ENCODE peak calls at places on chromosome 14, in nine cellular contexts. One of them, this sample, is unnamed.

GRCh38 chr14:102590667-102591099 is 1.8 kb upstream of the RCOR1 start:
- DNase-seq in GM12891: no peak
- DNase-seq in K562: peak
- DNase-seq in A549: peak
- DNase-seq in lower leg skin: no peak
- DNase-seq in stomach: peak
- DNase-seq in uterus: peak
- DNase-seq in prostate gland: no peak
- DNase-seq in suprapubic skin: no peak
- DNase-seq in this sample: peak

GRCh38 chr14:46399049-46399448 is 252.5 kb downstream of the RPL10L start:
- DNase-seq in GM12891: no peak
- DNase-seq in suprapubic skin: no peak
- DNase-seq in K562: no peak
- DNase-seq in prostate gland: no peak
- DNase-seq in lower leg skin: no peak
- DNase-seq in stomach: no peak
- DNase-seq in uterus: no peak
- DNase-seq in A549: no peak
- DNase-seq in this sample: no peak

GRCh38 chr14:105064721-105065143 is 498 bp downstream of the GPR132 start:
- DNase-seq in suprapubic skin: no peak
- DNase-seq in lower leg skin: no peak
- DNase-seq in A549: no peak
- DNase-seq in K562: no peak
- DNase-seq in prostate gland: no peak
- DNase-seq in uterus: no peak
- DNase-seq in GM12891: no peak
- DNase-seq in stomach: no peak
- DNase-seq in this sample: peak

GRCh38 chr14:105343194-105343593 is 28.6 kb downstream of the PACS2 start:
- DNase-seq in stomach: no peak
- DNase-seq in suprapubic skin: no peak
- DNase-seq in prostate gland: no peak
- DNase-seq in lower leg skin: no peak
- DNase-seq in K562: no peak
- DNase-seq in A549: no peak
- DNase-seq in uterus: no peak
- DNase-seq in GM12891: no peak
- DNase-seq in this sample: no peak

GRCh38 chr14:71651228-71651627 is 281.0 kb upstream of the RGS6 start:
- DNase-seq in uterus: no peak
- DNase-seq in GM12891: no peak
- DNase-seq in stomach: no peak
- DNase-seq in lower leg skin: no peak
- DNase-seq in K562: no peak
- DNase-seq in suprapubic skin: no peak
- DNase-seq in A549: no peak
- DNase-seq in prostate gland: no peak
- DNase-seq in this sample: no peak

GRCh38 chr14:52086755-52087154 is 17.9 kb upstream of the NID2 start:
- DNase-seq in prostate gland: no peak
- DNase-seq in GM12891: no peak
- DNase-seq in stomach: no peak
- DNase-seq in A549: no peak
- DNase-seq in K562: no peak
- DNase-seq in suprapubic skin: no peak
- DNase-seq in uterus: no peak
- DNase-seq in lower leg skin: no peak
- DNase-seq in this sample: no peak

GRCh38 chr14:24809147-24809546 is 175.2 kb upstream of the GZMB start:
- DNase-seq in stomach: no peak
- DNase-seq in GM12891: no peak
- DNase-seq in A549: no peak
- DNase-seq in K562: no peak
- DNase-seq in uterus: no peak
- DNase-seq in lower leg skin: no peak
- DNase-seq in prostate gland: no peak
- DNase-seq in suprapubic skin: no peak
- DNase-seq in this sample: no peak

GRCh38 chr14:67440513-67440912 is 28.5 kb upstream of the PLEK2 start:
- DNase-seq in prostate gland: peak
- DNase-seq in K562: no peak
- DNase-seq in suprapubic skin: no peak
- DNase-seq in A549: no peak
- DNase-seq in stomach: no peak
- DNase-seq in GM12891: no peak
- DNase-seq in lower leg skin: no peak
- DNase-seq in uterus: no peak
- DNase-seq in this sample: no peak

GRCh38 chr14:99412122-99413061 is 68.3 kb downstream of the SETD3 start:
- DNase-seq in lower leg skin: no peak
- DNase-seq in K562: no peak
- DNase-seq in stomach: no peak
- DNase-seq in prostate gland: no peak
- DNase-seq in A549: no peak
- DNase-seq in uterus: no peak
- DNase-seq in suprapubic skin: no peak
- DNase-seq in GM12891: no peak
- DNase-seq in this sample: no peak

GRCh38 chr14:90301122-90301521 is 30.6 kb downstream of the NRDE2 start:
- DNase-seq in A549: no peak
- DNase-seq in stomach: no peak
- DNase-seq in GM12891: no peak
- DNase-seq in K562: no peak
- DNase-seq in suprapubic skin: no peak
- DNase-seq in lower leg skin: no peak
- DNase-seq in uterus: no peak
- DNase-seq in prostate gland: no peak
- DNase-seq in this sample: no peak

GRCh38 chr14:39268393-39268792 is 34.7 kb downstream of the MIA2 start:
- DNase-seq in stomach: no peak
- DNase-seq in lower leg skin: no peak
- DNase-seq in GM12891: no peak
- DNase-seq in suprapubic skin: no peak
- DNase-seq in prostate gland: no peak
- DNase-seq in A549: no peak
- DNase-seq in K562: peak
- DNase-seq in uterus: no peak
- DNase-seq in this sample: no peak

GRCh38 chr14:93984987-93985410 is 8.6 kb upstream of the ASB2 start:
- DNase-seq in GM12891: no peak
- DNase-seq in lower leg skin: no peak
- DNase-seq in suprapubic skin: no peak
- DNase-seq in stomach: no peak
- DNase-seq in K562: peak
- DNase-seq in uterus: peak
- DNase-seq in A549: peak
- DNase-seq in prostate gland: no peak
- DNase-seq in this sample: peak

GRCh38 chr14:20791199-20791996 is 10.3 kb downstream of the RNASE6 start:
- DNase-seq in stomach: no peak
- DNase-seq in uterus: no peak
- DNase-seq in prostate gland: no peak
- DNase-seq in GM12891: no peak
- DNase-seq in A549: no peak
- DNase-seq in suprapubic skin: no peak
- DNase-seq in K562: no peak
- DNase-seq in lower leg skin: no peak
- DNase-seq in this sample: no peak

GRCh38 chr14:101197595-101198397 is 294.3 kb upstream of the RTL1 start:
- DNase-seq in uterus: peak
- DNase-seq in A549: no peak
- DNase-seq in stomach: peak
- DNase-seq in suprapubic skin: no peak
- DNase-seq in prostate gland: no peak
- DNase-seq in K562: no peak
- DNase-seq in lower leg skin: no peak
- DNase-seq in GM12891: no peak
- DNase-seq in this sample: no peak

GRCh38 chr14:99125616-99126431 is 146.2 kb downstream of the BCL11B start:
- DNase-seq in lower leg skin: no peak
- DNase-seq in suprapubic skin: peak
- DNase-seq in prostate gland: no peak
- DNase-seq in GM12891: no peak
- DNase-seq in K562: no peak
- DNase-seq in stomach: peak
- DNase-seq in uterus: no peak
- DNase-seq in A549: no peak
- DNase-seq in this sample: no peak

GRCh38 chr14:54105898-54106297 is 149.3 kb upstream of the BMP4 start:
- DNase-seq in K562: no peak
- DNase-seq in suprapubic skin: no peak
- DNase-seq in prostate gland: no peak
- DNase-seq in GM12891: no peak
- DNase-seq in lower leg skin: peak
- DNase-seq in stomach: peak
- DNase-seq in uterus: no peak
- DNase-seq in A549: no peak
- DNase-seq in this sample: no peak

GRCh38 chr14:34078117-34078743 is 127.4 kb upstream of the EGLN3 start:
- DNase-seq in stomach: no peak
- DNase-seq in K562: peak
- DNase-seq in lower leg skin: no peak
- DNase-seq in uterus: no peak
- DNase-seq in suprapubic skin: no peak
- DNase-seq in prostate gland: no peak
- DNase-seq in GM12891: no peak
- DNase-seq in A549: peak
- DNase-seq in this sample: no peak

GRCh38 chr14:24316597-24316950 is 5.3 kb downstream of the LTB4R start:
- DNase-seq in K562: peak
- DNase-seq in suprapubic skin: no peak
- DNase-seq in A549: no peak
- DNase-seq in prostate gland: no peak
- DNase-seq in stomach: no peak
- DNase-seq in lower leg skin: no peak
- DNase-seq in GM12891: no peak
- DNase-seq in uterus: no peak
- DNase-seq in this sample: no peak

GRCh38 chr14:85058170-85058569 is 471.8 kb upstream of the FLRT2 start:
- DNase-seq in lower leg skin: no peak
- DNase-seq in suprapubic skin: no peak
- DNase-seq in K562: no peak
- DNase-seq in GM12891: no peak
- DNase-seq in stomach: no peak
- DNase-seq in uterus: no peak
- DNase-seq in prostate gland: no peak
- DNase-seq in A549: no peak
- DNase-seq in this sample: no peak

GRCh38 chr14:75283162-75283883 is 4.7 kb downstream of the FOS start:
- DNase-seq in GM12891: no peak
- DNase-seq in lower leg skin: no peak
- DNase-seq in uterus: no peak
- DNase-seq in K562: peak
- DNase-seq in prostate gland: no peak
- DNase-seq in stomach: peak
- DNase-seq in A549: no peak
- DNase-seq in suprapubic skin: no peak
- DNase-seq in this sample: no peak

DNA sequence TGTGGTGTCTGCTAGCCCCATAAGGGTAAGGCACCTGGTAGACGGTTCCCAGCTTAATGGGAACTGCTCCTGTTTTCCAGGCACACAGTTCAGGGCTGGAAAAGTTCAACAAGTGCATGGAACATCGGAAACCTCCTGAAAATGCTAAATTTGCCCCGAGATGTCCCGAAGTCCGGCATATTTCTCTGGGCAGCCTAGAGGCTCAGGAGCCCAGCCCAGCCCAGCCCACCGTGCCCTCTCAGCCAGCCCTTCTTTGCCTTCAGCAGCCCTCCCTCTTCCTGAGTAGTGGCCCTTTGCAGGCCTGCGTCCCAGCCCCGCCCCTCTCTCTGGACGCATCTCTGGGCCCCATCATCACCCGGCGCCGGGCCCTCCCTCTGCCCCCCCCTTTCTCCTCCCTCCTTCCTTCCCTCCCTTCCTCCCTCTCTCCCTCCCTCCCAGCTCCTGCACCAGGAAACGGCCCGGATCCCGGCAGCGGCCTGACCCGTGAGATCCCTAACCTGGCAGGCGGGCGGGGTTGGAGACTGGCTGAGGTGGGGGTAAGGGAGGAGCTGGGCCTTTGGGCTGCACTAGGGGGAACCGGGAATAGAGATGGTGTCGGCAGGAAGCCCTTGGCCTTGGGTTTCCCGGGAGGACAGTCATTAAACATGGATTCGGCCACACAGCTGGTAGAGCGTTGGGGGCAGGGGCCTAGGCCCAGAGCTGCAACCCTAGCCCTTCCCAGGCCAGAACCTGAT is at the start of gene BCL2L2:
- DNase-seq in GM12891: peak
- DNase-seq in A549: peak
- DNase-seq in prostate gland: peak
- DNase-seq in stomach: peak
- DNase-seq in K562: peak
- DNase-seq in lower leg skin: peak
- DNase-seq in suprapubic skin: peak
- DNase-seq in uterus: peak
- DNase-seq in this sample: peak
- TF ChIP-seq POLR2A in GM12891: peak
- TF ChIP-seq POLR2A in A549: peak
- TF ChIP-seq POLR2A in prostate gland: peak
- TF ChIP-seq POLR2A in stomach: no peak
- TF ChIP-seq POLR2A in K562: peak
- TF ChIP-seq POLR2A in lower leg skin: peak
- TF ChIP-seq POLR2A in suprapubic skin: no peak
- TF ChIP-seq POLR2A in uterus: peak
- TF ChIP-seq POLR2A in this sample: peak

GRCh38 chr14:68843471-68844209 is 50.8 kb upstream of the ZFP36L1 start:
- DNase-seq in suprapubic skin: peak
- DNase-seq in uterus: peak
- DNase-seq in lower leg skin: peak
- DNase-seq in stomach: peak
- DNase-seq in A549: peak
- DNase-seq in GM12891: no peak
- DNase-seq in prostate gland: peak
- DNase-seq in K562: peak
- DNase-seq in this sample: peak
- TF ChIP-seq POLR2A in suprapubic skin: no peak
- TF ChIP-seq POLR2A in uterus: no peak
- TF ChIP-seq POLR2A in lower leg skin: no peak
- TF ChIP-seq POLR2A in stomach: no peak
- TF ChIP-seq POLR2A in A549: no peak
- TF ChIP-seq POLR2A in GM12891: no peak
- TF ChIP-seq POLR2A in prostate gland: no peak
- TF ChIP-seq POLR2A in K562: no peak
- TF ChIP-seq POLR2A in this sample: no peak

GRCh38 chr14:61471297-61471980 is 150.1 kb downstream of the PRKCH start:
- DNase-seq in lower leg skin: no peak
- DNase-seq in GM12891: no peak
- DNase-seq in K562: no peak
- DNase-seq in uterus: no peak
- DNase-seq in stomach: no peak
- DNase-seq in A549: no peak
- DNase-seq in prostate gland: no peak
- DNase-seq in suprapubic skin: no peak
- DNase-seq in this sample: no peak
- TF ChIP-seq POLR2A in lower leg skin: no peak
- TF ChIP-seq POLR2A in GM12891: no peak
- TF ChIP-seq POLR2A in K562: no peak
- TF ChIP-seq POLR2A in uterus: no peak
- TF ChIP-seq POLR2A in stomach: no peak
- TF ChIP-seq POLR2A in A549: no peak
- TF ChIP-seq POLR2A in prostate gland: no peak
- TF ChIP-seq POLR2A in suprapubic skin: no peak
- TF ChIP-seq POLR2A in this sample: no peak

GRCh38 chr14:83534995-83535394 is 1994.9 kb upstream of the FLRT2 start:
- DNase-seq in lower leg skin: no peak
- DNase-seq in prostate gland: no peak
- DNase-seq in A549: no peak
- DNase-seq in suprapubic skin: no peak
- DNase-seq in GM12891: no peak
- DNase-seq in uterus: no peak
- DNase-seq in stomach: no peak
- DNase-seq in K562: no peak
- DNase-seq in this sample: no peak
- TF ChIP-seq POLR2A in lower leg skin: no peak
- TF ChIP-seq POLR2A in prostate gland: no peak
- TF ChIP-seq POLR2A in A549: no peak
- TF ChIP-seq POLR2A in suprapubic skin: no peak
- TF ChIP-seq POLR2A in GM12891: no peak
- TF ChIP-seq POLR2A in uterus: no peak
- TF ChIP-seq POLR2A in stomach: no peak
- TF ChIP-seq POLR2A in K562: no peak
- TF ChIP-seq POLR2A in this sample: no peak